ENCODE peak calls at places on chromosomes 7 and 10, in six cellular contexts. N is cardiac muscle cell, W is colonic mucosa, K is heart left ventricle, A is fibroblast of lung, O is HCT116. F is an unnamed sample. For H3K4me1, the result is how much of the 10 kb centered on the place peaks cover.

GRCh38 chr7:141585592-141586510 is 34.6 kb downstream of the AGK start:
- DNase-seq in O (no peak), K (no peak), N (peak), W (no peak), A (peak), F (peak)

GRCh38 chr10:111936143-111936542 is 247.4 kb downstream of the GPAM start:
- DNase-seq in N (no peak), W (no peak), A (no peak), K (no peak), O (no peak), F (no peak)

GRCh38 chr10:100186253-100186780 is 488 bp upstream of the ERLIN1 start:
- DNase-seq in A (peak), K (peak), O (no peak), N (peak), W (peak), F (peak)

GRCh38 chr10:104076743-104077160 is 8.9 kb downstream of the COL17A1 start:
- DNase-seq in A (peak), O (no peak), W (peak), K (peak), N (peak), F (peak)

GRCh38 chr7:108094933-108095710 is 35.0 kb downstream of the LAMB4 start:
- DNase-seq in A (peak), K (peak), W (peak), O (no peak), N (peak), F (peak)

GRCh38 chr7:100221767-100222444 is 2.2 kb downstream of the PVRIG start:
- DNase-seq in O (no peak), A (no peak), W (no peak), N (no peak), K (no peak), F (no peak)

GRCh38 chr7:128894101-128894440 is 16.4 kb downstream of the KCP start:
- DNase-seq in N (no peak), O (no peak), K (no peak), A (no peak), W (no peak), F (no peak)

GRCh38 chr7:193538-194256 is 1.3 kb downstream of the FAM20C start:
- DNase-seq in N (no peak), W (peak), A (peak), O (no peak), K (no peak), F (no peak)

GRCh38 chr7:45564886-45565455 is 9.2 kb upstream of the ADCY1 start:
- DNase-seq in A (no peak), W (no peak), N (no peak), O (no peak), K (no peak), F (no peak)

GRCh38 chr7:141701489-141702046 is 398 bp downstream of the DENND11 start:
- DNase-seq in N (peak), A (peak), K (peak), O (no peak), W (peak), F (peak)

GRCh38 chr10:78596556-78596955 is 472.2 kb upstream of the ZMIZ1 start:
- DNase-seq in O (no peak), A (no peak), N (no peak), W (no peak), K (no peak), F (no peak)

GRCh38 chr10:80468002-80468401 is 13.9 kb downstream of the TSPAN14 start:
- DNase-seq in O (no peak), W (peak), K (peak), N (no peak), A (no peak), F (no peak)

GRCh38 chr10:112338957-112339356 is 35.0 kb upstream of the ACSL5 start:
- DNase-seq in K (no peak), A (no peak), O (no peak), N (no peak), W (peak), F (no peak)

GRCh38 chr10:130037169-130037661 is 73.1 kb upstream of the EBF3 start:
- DNase-seq in N (no peak), O (no peak), A (no peak), K (no peak), W (peak), F (no peak)

GRCh38 chr10:117503170-117503885 is 39.2 kb upstream of the EMX2 start:
- DNase-seq in W (no peak), N (peak), A (no peak), K (no peak), O (no peak), F (peak)

GRCh38 chr7:94350729-94351128 is 44.0 kb upstream of the COL1A2 start:
- DNase-seq in N (no peak), W (no peak), O (no peak), K (no peak), A (no peak), F (no peak)

GRCh38 chr10:46314046-46314445 is 27.2 kb downstream of the ANTXRL start:
- DNase-seq in N (no peak), O (no peak), K (no peak), W (no peak), A (no peak), F (no peak)
- H3K4me1 ChIP-seq in N (under half), O (under half), K (under half), W (under half), A (under half), F (under half)

GRCh38 chr7:22697897-22698645 is 28.9 kb upstream of the IL6 start:
- DNase-seq in K (no peak), A (no peak), N (no peak), W (no peak), O (no peak), F (no peak)

GRCh38 chr7:22696672-22697071 is 30.3 kb upstream of the IL6 start:
- DNase-seq in K (no peak), A (peak), W (no peak), O (no peak), N (peak), F (no peak)

GRCh38 chr7:22695476-22696132 is 31.4 kb upstream of the IL6 start:
- DNase-seq in K (no peak), A (no peak), W (no peak), N (no peak), O (no peak), F (no peak)

GRCh38 chr7:22697322-22697859 is 29.6 kb upstream of the IL6 start:
- DNase-seq in K (no peak), O (no peak), W (no peak), A (no peak), N (no peak), F (no peak)

GRCh38 chr7:22694597-22695207 is 32.3 kb upstream of the IL6 start:
- DNase-seq in K (no peak), W (no peak), O (no peak), A (no peak), N (no peak), F (no peak)
- H3K27ac ChIP-seq in K (no peak), W (no peak), O (no peak), A (no peak), N (no peak), F (no peak)

DNA sequence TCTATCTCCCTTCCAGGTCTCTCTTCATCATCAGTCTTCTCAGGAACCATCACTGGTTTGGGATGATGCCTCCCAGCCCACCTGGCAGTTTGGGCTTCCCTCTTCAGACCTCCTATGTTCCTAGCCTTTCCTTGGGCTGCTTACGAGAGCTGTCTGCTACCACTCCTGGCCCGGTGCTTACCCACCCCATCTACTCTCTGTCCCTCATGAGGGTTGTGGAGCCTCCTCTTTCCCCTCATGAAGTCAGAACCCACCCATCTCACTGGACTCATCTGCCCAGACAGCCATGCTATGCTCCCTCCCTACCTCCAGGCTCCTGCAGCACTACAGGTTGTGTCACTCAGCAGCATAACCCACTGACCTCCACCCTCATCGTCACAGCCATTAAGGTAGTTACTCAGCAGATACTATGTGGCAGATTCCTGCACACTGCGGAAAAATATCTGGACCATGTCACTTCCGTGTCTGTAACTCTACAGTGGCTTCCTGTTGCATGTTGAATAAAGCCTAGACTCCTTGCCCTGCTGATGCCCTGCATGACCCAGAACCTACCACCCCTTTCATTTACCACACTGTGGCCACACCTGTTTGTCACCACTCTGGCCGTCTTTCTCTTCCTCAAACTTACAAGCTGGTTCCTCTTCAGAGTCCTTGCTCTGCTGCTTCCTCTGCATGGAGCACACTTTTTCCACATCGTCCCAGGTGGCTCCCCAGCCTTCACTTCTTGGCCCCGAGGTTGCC is 2.0 kb downstream of the DBNL start:
- DNase-seq in A (no peak), W (no peak), K (no peak), N (no peak), O (no peak), F (no peak)
- H3K4me3 ChIP-seq in A (no peak), W (no peak), K (no peak), N (no peak), O (no peak), F (no peak)

GRCh38 chr10:124998624-124999291 is 56.8 kb downstream of the ZRANB1 start:
- DNase-seq in A (no peak), O (no peak), N (no peak), W (peak), K (no peak), F (no peak)

GRCh38 chr10:124997791-124998623 is 56.1 kb downstream of the ZRANB1 start:
- DNase-seq in O (no peak), N (no peak), K (no peak), W (peak), A (no peak), F (peak)

GRCh38 chr10:124996854-124997215 is 54.9 kb downstream of the ZRANB1 start:
- DNase-seq in N (no peak), W (no peak), A (no peak), O (no peak), K (no peak), F (no peak)

GRCh38 chr10:124996127-124996853 is 54.4 kb downstream of the ZRANB1 start:
- DNase-seq in W (no peak), O (no peak), K (no peak), A (no peak), N (no peak), F (no peak)

DNA sequence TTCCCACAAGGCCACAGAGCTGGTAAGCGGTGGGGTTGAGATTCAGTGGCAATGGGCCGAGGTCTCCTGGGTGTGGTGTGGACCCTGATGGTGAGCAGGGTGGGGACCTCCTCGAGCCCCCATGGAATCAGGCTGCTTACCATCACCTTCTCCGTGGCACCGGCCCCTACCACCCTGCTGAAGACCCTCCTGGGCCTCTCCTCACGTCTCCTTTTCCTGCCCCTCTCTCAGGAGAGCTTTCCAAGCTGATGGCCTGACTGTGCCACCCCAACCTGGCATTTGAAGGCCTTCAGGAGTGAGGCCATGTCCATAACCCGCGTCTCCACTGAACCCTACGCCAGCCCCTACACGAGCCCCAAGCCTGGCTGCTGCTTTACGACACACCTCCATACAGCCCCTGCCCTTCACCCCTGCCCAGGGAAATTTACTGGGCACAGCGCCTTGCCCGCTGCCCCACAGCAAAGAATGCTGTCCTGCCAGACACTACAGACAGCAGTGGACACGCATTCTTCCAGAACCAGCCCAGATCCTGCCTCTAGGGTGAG is 55.4 kb downstream of the ZRANB1 start:
- DNase-seq in A (no peak), O (no peak), K (no peak), N (no peak), W (no peak), F (no peak)
- H3K4me1 ChIP-seq in A (under half), O (under half), K (under half), N (under half), W (under half), F (under half)

DNA sequence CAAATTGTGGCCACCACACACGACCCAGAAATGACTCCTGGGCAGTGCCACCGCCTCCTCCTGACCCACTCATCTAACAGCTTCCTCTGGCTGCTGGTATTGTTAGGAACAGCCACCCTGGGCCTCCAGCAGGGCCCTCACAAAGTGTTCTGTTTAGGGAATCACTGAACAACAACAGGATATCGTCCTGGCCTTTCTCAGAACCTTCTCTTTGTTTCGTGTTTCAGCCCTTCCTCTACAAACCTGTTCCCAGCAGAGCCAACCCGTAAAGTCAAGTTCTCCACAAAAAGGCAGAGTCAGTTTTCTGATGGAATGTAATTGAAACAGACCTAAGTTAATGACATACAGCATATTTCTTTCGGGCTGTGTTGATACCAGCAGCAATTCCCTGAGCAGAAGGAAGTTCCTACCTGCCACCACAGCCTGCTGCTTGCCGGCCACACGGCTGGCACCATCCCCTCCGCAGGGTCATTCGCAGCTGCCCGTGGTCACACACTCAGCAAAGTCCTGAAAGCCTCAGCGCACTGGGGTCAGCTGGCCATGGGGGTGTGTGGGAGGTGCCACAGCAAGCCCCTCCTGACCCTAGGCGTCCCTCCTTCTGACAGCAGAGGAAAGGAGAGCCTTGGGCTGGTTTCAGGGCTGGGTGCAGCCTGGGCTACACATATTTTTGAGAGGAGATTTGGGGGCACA is 91.7 kb upstream of the PITRM1 start:
- DNase-seq in O (no peak), K (no peak), N (no peak), W (no peak), A (no peak), F (no peak)
- H3K27ac ChIP-seq in O (no peak), K (peak), N (no peak), W (no peak), A (no peak), F (no peak)

GRCh38 chr10:102652170-102652926 is 8.1 kb downstream of the TRIM8 start:
- DNase-seq in W (no peak), O (no peak), K (no peak), N (no peak), A (no peak), F (no peak)
- H3K4me3 ChIP-seq in W (no peak), O (no peak), K (no peak), N (no peak), A (no peak), F (no peak)

F was measured in SJCRH30.